ENCODE peak calls at places on chromosomes 13 and 19, in five cellular contexts. V is GM23248, M is fibroblast of lung, O is mammary epithelial cell, U is Karpas-422. Q is an unnamed sample. For H3K4me1 and H4K20me1, the result is how much of the 10 kb centered on the place peaks cover.

GRCh38 chr19:48681127-48681470 is 8.3 kb upstream of the NTN5 start:
- DNase-seq in V (peak), M (peak), O (peak), U (no peak), Q (peak)

GRCh38 chr19:1764293-1764683 is 11.0 kb downstream of the ONECUT3 start:
- DNase-seq in V (no peak), M (no peak), O (no peak), U (no peak), Q (no peak)

GRCh38 chr13:55583953-55584593 is 1556.6 kb upstream of the PRR20A start:
- DNase-seq in V (no peak), M (no peak), O (no peak), U (no peak), Q (peak)

GRCh38 chr19:916645-917322 is 349 bp upstream of the KISS1R start:
- DNase-seq in V (no peak), M (no peak), O (no peak), U (no peak), Q (no peak)

GRCh38 chr19:7397687-7398086 is 49.0 kb downstream of the ARHGEF18 start:
- DNase-seq in V (peak), M (peak), O (peak), U (no peak), Q (peak)

GRCh38 chr19:36377541-36378178 is 1.3 kb downstream of the ZFP14 start:
- DNase-seq in V (peak), M (no peak), O (no peak), U (peak), Q (no peak)

GRCh38 chr19:10419646-10420443 is 493 bp upstream of the PDE4A start:
- DNase-seq in V (peak), M (peak), O (peak), U (peak), Q (peak)

GRCh38 chr13:108322206-108322824 is 52.8 kb downstream of the TNFSF13B start:
- DNase-seq in V (peak), M (peak), O (peak), U (peak), Q (peak)

GRCh38 chr19:39970424-39970673 is 616 bp upstream of the PSMC4 start:
- DNase-seq in V (no peak), M (no peak), O (no peak), U (no peak), Q (no peak)

GRCh38 chr19:3586707-3587346 is 1.5 kb downstream of the GIPC3 start:
- DNase-seq in V (no peak), M (no peak), O (no peak), U (peak), Q (peak)

GRCh38 chr19:40277356-40277755 is 7.8 kb downstream of the AKT2 start:
- DNase-seq in V (no peak), M (no peak), O (no peak), U (no peak), Q (no peak)

GRCh38 chr13:91540157-91540736 is 141.8 kb downstream of the GPC5 start:
- DNase-seq in V (no peak), M (no peak), O (no peak), U (no peak), Q (no peak)

GRCh38 chr13:46639033-46639981 is 86.3 kb downstream of the LRCH1 start:
- DNase-seq in V (no peak), M (peak), O (no peak), U (no peak), Q (no peak)
- H3K4me1 ChIP-seq in V (under half), M (under half), O (under half), U (under half), Q (under half)

DNA sequence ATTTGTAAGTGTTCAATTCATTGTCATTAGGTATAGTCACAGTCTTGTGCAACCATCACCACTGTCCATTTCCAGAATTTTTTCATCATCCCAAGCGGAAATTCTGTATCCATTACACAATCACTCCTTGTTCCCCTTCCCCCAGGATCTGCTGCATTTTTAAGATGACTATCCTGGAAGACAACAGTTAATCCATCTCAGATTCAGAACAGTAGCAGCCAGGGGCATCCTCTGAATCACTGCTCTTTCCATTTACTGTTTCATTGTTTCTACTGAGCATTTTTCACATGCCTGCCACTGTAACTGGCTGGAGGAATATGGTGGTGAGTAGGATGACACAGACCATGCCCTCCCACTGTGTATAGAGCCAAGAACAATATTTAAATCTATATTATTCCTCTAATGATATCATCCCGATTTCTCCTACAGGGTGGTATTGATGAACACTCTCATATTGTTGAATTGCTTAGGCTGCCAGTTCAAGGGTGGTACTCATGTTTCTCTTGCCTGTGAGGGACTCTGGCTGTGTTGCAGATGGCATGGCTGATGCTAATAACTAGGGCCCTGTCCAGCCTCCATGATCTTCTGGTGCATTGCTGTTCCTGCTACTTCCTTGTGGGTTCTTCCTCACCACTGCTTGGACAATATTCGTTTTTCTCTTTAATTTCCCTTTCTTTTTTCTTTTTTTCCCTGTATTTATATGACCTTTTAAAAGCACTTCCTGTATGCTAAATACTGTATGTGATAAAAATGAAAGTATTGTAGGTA is 59.0 kb downstream of the WDFY2 start:
- DNase-seq in V (peak), M (peak), O (peak), U (no peak), Q (peak)
- H3K4me2 ChIP-seq in V (peak), M (peak), O (peak), U (no peak), Q (peak)

DNA sequence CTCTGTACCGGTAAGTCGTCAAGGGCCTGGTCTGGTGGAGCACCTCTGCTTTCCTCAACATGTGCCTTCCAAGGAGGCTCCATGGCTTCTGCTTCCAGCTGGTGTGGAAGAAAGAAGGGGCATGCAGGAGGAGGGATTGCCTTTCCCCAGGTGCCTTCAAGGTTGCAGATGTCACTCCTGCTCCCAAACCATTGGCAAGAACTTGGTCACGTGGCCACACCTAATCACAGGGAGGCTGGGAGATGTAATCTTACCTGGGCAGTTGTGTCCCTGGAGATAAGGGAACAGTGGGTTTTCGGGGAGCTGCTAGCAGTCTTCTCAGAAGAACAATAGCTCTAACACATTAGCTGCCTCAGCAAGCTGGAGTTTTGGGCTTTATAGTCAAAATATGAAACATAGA is 9.7 kb upstream of the GPR18 start:
- DNase-seq in V (no peak), M (no peak), O (no peak), U (no peak), Q (no peak)
- H4K20me1 ChIP-seq in V (under half), M (under half), O (under half), U (under half), Q (under half)

GRCh38 chr19:16199275-16199932 is 1.7 kb downstream of the AP1M1 start:
- DNase-seq in V (no peak), M (no peak), O (no peak), U (no peak), Q (peak)
- H3K4me1 ChIP-seq in V (under half), M (under half), O (under half), U (under half), Q (half or more)